ENCODE peak calls at places on chromosome 3, in six cellular contexts. X, O, N, Z, M and T are unnamed samples.

GRCh38 chr3:56005196-56005805 is 463.0 kb downstream of the ERC2 start:
- DNase-seq in Z (no peak), N (peak; percentile 3), X (no peak), O (no peak), M (no peak), T (no peak)

GRCh38 chr3:8713901-8714759 is 19.5 kb upstream of the CAV3 start:
- DNase-seq in N (no peak), M (no peak), Z (no peak), X (peak; percentile 22), O (no peak), T (no peak)

GRCh38 chr3:129486057-129487035 is 42.1 kb upstream of the RHO start:
- DNase-seq in X (peak; percentile 54), Z (peak; percentile 86), N (no peak), O (no peak), M (no peak), T (peak; percentile 75)

GRCh38 chr3:138686771-138687221 is 78.2 kb downstream of the FAIM start:
- DNase-seq in X (no peak), O (no peak), N (peak; percentile 53), Z (peak; percentile 86), M (no peak), T (peak; percentile 73)

GRCh38 chr3:89571298-89571697 is 463.9 kb downstream of the EPHA3 start:
- DNase-seq in O (no peak), M (no peak), N (no peak), X (no peak), Z (peak; percentile 29), T (no peak)

GRCh38 chr3:160196511-160197104 is 28.6 kb upstream of the C3orf80 start:
- DNase-seq in Z (peak; percentile 84), O (no peak), M (no peak), X (peak; percentile 6), N (no peak), T (no peak)

GRCh38 chr3:15439476-15439875 is 12.1 kb downstream of the EAF1 start:
- DNase-seq in N (no peak), X (no peak), M (no peak), Z (peak; percentile 38), O (no peak), T (peak; percentile 26)

GRCh38 chr3:31356941-31357340 is 175.8 kb upstream of the STT3B start:
- DNase-seq in N (peak; percentile 41), Z (peak; percentile 56), X (no peak), M (no peak), O (no peak), T (no peak)

GRCh38 chr3:58657571-58658141 is 8.9 kb downstream of the FAM3D start:
- DNase-seq in N (no peak), M (no peak), X (no peak), O (no peak), Z (no peak), T (no peak)

GRCh38 chr3:60707452-60708020 is 543.7 kb downstream of the FHIT start:
- DNase-seq in X (no peak), N (no peak), O (no peak), Z (no peak), M (no peak), T (peak; percentile 7)

GRCh38 chr3:98893740-98894139 is 7.8 kb downstream of the DCBLD2 start:
- DNase-seq in N (no peak), O (no peak), M (no peak), Z (no peak), X (peak; percentile 58), T (peak; percentile 52)

GRCh38 chr3:183210862-183211341 is 42.2 kb upstream of the B3GNT5 start:
- DNase-seq in N (peak; percentile 63), M (peak; percentile 64), O (no peak), X (no peak), Z (no peak), T (no peak)

GRCh38 chr3:111593666-111594065 is 1.5 kb downstream of the ZBED2 start:
- DNase-seq in N (no peak), M (no peak), Z (no peak), O (no peak), X (no peak), T (no peak)

GRCh38 chr3:87627316-87627715 is 350.9 kb upstream of the POU1F1 start:
- DNase-seq in N (no peak), M (no peak), O (no peak), Z (no peak), X (no peak), T (no peak)

GRCh38 chr3:127711021-127711420 is 38.3 kb downstream of the ABTB1 start:
- DNase-seq in Z (no peak), N (no peak), M (no peak), O (no peak), X (no peak), T (no peak)

GRCh38 chr3:143302638-143303171 is 183.1 kb downstream of the CHST2 start:
- DNase-seq in Z (peak; percentile 82), N (no peak), O (peak; percentile 13), M (no peak), X (no peak), T (peak; percentile 95)

GRCh38 chr3:35296533-35296932 is 342.8 kb upstream of the ARPP21 start:
- DNase-seq in X (no peak), Z (no peak), M (peak; percentile 3), N (no peak), O (no peak), T (peak; percentile 4)

GRCh38 chr3:183817111-183817510 is 8.3 kb downstream of the MAP6D1 start:
- DNase-seq in M (no peak), N (no peak), O (no peak), Z (no peak), X (no peak), T (no peak)

GRCh38 chr3:35663471-35663870 is 24.1 kb downstream of the ARPP21 start:
- DNase-seq in N (no peak), M (no peak), O (no peak), X (no peak), Z (no peak), T (no peak)

GRCh38 chr3:2623463-2623862 is 486.7 kb downstream of the IL5RA start:
- DNase-seq in Z (peak; percentile 5), N (no peak), M (no peak), X (no peak), O (no peak), T (no peak)

GRCh38 chr3:30639937-30640336 is 33.5 kb downstream of the TGFBR2 start:
- DNase-seq in N (no peak), X (no peak), M (no peak), Z (no peak), O (no peak), T (no peak)

GRCh38 chr3:49704629-49705028 is 14.9 kb downstream of the AMIGO3 start:
- DNase-seq in M (no peak), O (no peak), Z (no peak), X (no peak), N (no peak), T (no peak)

GRCh38 chr3:137760341-137761098 is 3.6 kb upstream of the SOX14 start:
- DNase-seq in N (no peak), Z (no peak), O (no peak), X (peak; percentile 54), M (no peak), T (no peak)